ENCODE peak calls at places on chromosomes 13 and 19, in five cellular contexts. One of them, this sample, is unnamed.

GRCh38 chr13:71625694-71626093 is 241.3 kb downstream of the DACH1 start:
- DNase-seq in CD4-positive, alpha-beta T cell: no peak
- DNase-seq in HFF-Myc: peak
- DNase-seq in right lobe of liver: no peak
- DNase-seq in fibroblast of lung: peak
- DNase-seq in this sample: no peak

GRCh38 chr13:38417727-38418126 is 68.1 kb downstream of the UFM1 start:
- DNase-seq in CD4-positive, alpha-beta T cell: no peak
- DNase-seq in HFF-Myc: peak
- DNase-seq in right lobe of liver: no peak
- DNase-seq in fibroblast of lung: no peak
- DNase-seq in this sample: no peak

GRCh38 chr13:30081331-30081730 is 226.0 kb downstream of the KATNAL1 start:
- DNase-seq in CD4-positive, alpha-beta T cell: no peak
- DNase-seq in HFF-Myc: no peak
- DNase-seq in right lobe of liver: no peak
- DNase-seq in fibroblast of lung: no peak
- DNase-seq in this sample: no peak

GRCh38 chr19:8074501-8074900 is 21.9 kb downstream of the CCL25 start:
- DNase-seq in CD4-positive, alpha-beta T cell: no peak
- DNase-seq in HFF-Myc: no peak
- DNase-seq in right lobe of liver: no peak
- DNase-seq in fibroblast of lung: no peak
- DNase-seq in this sample: no peak

GRCh38 chr13:38376551-38376950 is 26.9 kb downstream of the UFM1 start:
- DNase-seq in CD4-positive, alpha-beta T cell: no peak
- DNase-seq in HFF-Myc: no peak
- DNase-seq in right lobe of liver: no peak
- DNase-seq in fibroblast of lung: no peak
- DNase-seq in this sample: no peak

GRCh38 chr13:46728777-46729176 is 68.2 kb downstream of the ESD start:
- DNase-seq in CD4-positive, alpha-beta T cell: no peak
- DNase-seq in HFF-Myc: no peak
- DNase-seq in right lobe of liver: no peak
- DNase-seq in fibroblast of lung: no peak
- DNase-seq in this sample: no peak

GRCh38 chr19:3712663-3713531 is 4.7 kb downstream of the TJP3 start:
- DNase-seq in CD4-positive, alpha-beta T cell: no peak
- DNase-seq in HFF-Myc: no peak
- DNase-seq in right lobe of liver: no peak
- DNase-seq in fibroblast of lung: no peak
- DNase-seq in this sample: no peak

GRCh38 chr19:5665781-5666513 is 14.4 kb downstream of the MICOS13 start:
- DNase-seq in CD4-positive, alpha-beta T cell: no peak
- DNase-seq in HFF-Myc: no peak
- DNase-seq in right lobe of liver: peak
- DNase-seq in fibroblast of lung: peak
- DNase-seq in this sample: no peak

GRCh38 chr13:67833564-67833963 is 603.4 kb upstream of the PCDH9 start:
- DNase-seq in CD4-positive, alpha-beta T cell: no peak
- DNase-seq in HFF-Myc: no peak
- DNase-seq in right lobe of liver: no peak
- DNase-seq in fibroblast of lung: no peak
- DNase-seq in this sample: no peak

GRCh38 chr13:31267126-31267784 is 67.5 kb downstream of the B3GLCT start:
- DNase-seq in CD4-positive, alpha-beta T cell: no peak
- DNase-seq in HFF-Myc: no peak
- DNase-seq in right lobe of liver: no peak
- DNase-seq in fibroblast of lung: peak
- DNase-seq in this sample: no peak

GRCh38 chr19:45990113-45990728 is 5.0 kb upstream of the CCDC61 start:
- DNase-seq in CD4-positive, alpha-beta T cell: no peak
- DNase-seq in HFF-Myc: no peak
- DNase-seq in right lobe of liver: no peak
- DNase-seq in fibroblast of lung: no peak
- DNase-seq in this sample: no peak

GRCh38 chr13:91240341-91240740 is 107.1 kb upstream of the MIR17HG start:
- DNase-seq in CD4-positive, alpha-beta T cell: no peak
- DNase-seq in HFF-Myc: no peak
- DNase-seq in right lobe of liver: no peak
- DNase-seq in fibroblast of lung: no peak
- DNase-seq in this sample: no peak

GRCh38 chr19:6501740-6502648 is at the start of gene TUBB4A:
- DNase-seq in CD4-positive, alpha-beta T cell: peak
- DNase-seq in HFF-Myc: no peak
- DNase-seq in right lobe of liver: no peak
- DNase-seq in fibroblast of lung: no peak
- DNase-seq in this sample: peak

GRCh38 chr13:74128171-74128767 is 5.9 kb downstream of the KLF12 start:
- DNase-seq in CD4-positive, alpha-beta T cell: no peak
- DNase-seq in HFF-Myc: no peak
- DNase-seq in right lobe of liver: no peak
- DNase-seq in fibroblast of lung: peak
- DNase-seq in this sample: no peak

GRCh38 chr19:8511573-8512101 is 2.3 kb downstream of the ZNF414 start:
- DNase-seq in CD4-positive, alpha-beta T cell: no peak
- DNase-seq in HFF-Myc: no peak
- DNase-seq in right lobe of liver: no peak
- DNase-seq in fibroblast of lung: no peak
- DNase-seq in this sample: no peak

GRCh38 chr13:97566907-97567306 is 132.9 kb downstream of the RAP2A start:
- DNase-seq in CD4-positive, alpha-beta T cell: no peak
- DNase-seq in HFF-Myc: no peak
- DNase-seq in right lobe of liver: no peak
- DNase-seq in fibroblast of lung: no peak
- DNase-seq in this sample: no peak

GRCh38 chr13:27578121-27579030 is 42.0 kb downstream of the LNX2 start:
- DNase-seq in CD4-positive, alpha-beta T cell: no peak
- DNase-seq in HFF-Myc: no peak
- DNase-seq in right lobe of liver: no peak
- DNase-seq in fibroblast of lung: peak
- DNase-seq in this sample: no peak

GRCh38 chr19:43765109-43765876 is 10.5 kb upstream of the SMG9 start:
- DNase-seq in CD4-positive, alpha-beta T cell: peak
- DNase-seq in HFF-Myc: peak
- DNase-seq in right lobe of liver: peak
- DNase-seq in fibroblast of lung: peak
- DNase-seq in this sample: no peak

GRCh38 chr19:609001-609340 is 19.3 kb downstream of the HCN2 start:
- DNase-seq in CD4-positive, alpha-beta T cell: no peak
- DNase-seq in HFF-Myc: no peak
- DNase-seq in right lobe of liver: no peak
- DNase-seq in fibroblast of lung: no peak
- DNase-seq in this sample: no peak

GRCh38 chr13:48817166-48817802 is 158.4 kb upstream of the FNDC3A start:
- DNase-seq in CD4-positive, alpha-beta T cell: no peak
- DNase-seq in HFF-Myc: no peak
- DNase-seq in right lobe of liver: no peak
- DNase-seq in fibroblast of lung: no peak
- DNase-seq in this sample: no peak

GRCh38 chr13:50584856-50585580 is 258.5 kb downstream of the DLEU7 start:
- DNase-seq in CD4-positive, alpha-beta T cell: no peak
- DNase-seq in HFF-Myc: no peak
- DNase-seq in right lobe of liver: no peak
- DNase-seq in fibroblast of lung: no peak
- DNase-seq in this sample: peak

GRCh38 chr19:49684251-49684982 is 5.0 kb upstream of the ADM5 start:
- DNase-seq in CD4-positive, alpha-beta T cell: no peak
- DNase-seq in HFF-Myc: no peak
- DNase-seq in right lobe of liver: no peak
- DNase-seq in fibroblast of lung: no peak
- DNase-seq in this sample: no peak

GRCh38 chr19:55641376-55642152 is 762 bp downstream of the ZNF580 start:
- DNase-seq in CD4-positive, alpha-beta T cell: no peak
- DNase-seq in HFF-Myc: no peak
- DNase-seq in right lobe of liver: peak
- DNase-seq in fibroblast of lung: peak
- DNase-seq in this sample: no peak

GRCh38 chr19:51116736-51117135 is 8.0 kb upstream of the SIGLEC9 start:
- DNase-seq in CD4-positive, alpha-beta T cell: no peak
- DNase-seq in HFF-Myc: no peak
- DNase-seq in right lobe of liver: peak
- DNase-seq in fibroblast of lung: no peak
- DNase-seq in this sample: no peak

GRCh38 chr19:3700242-3701032 is at the start of gene PIP5K1C:
- DNase-seq in CD4-positive, alpha-beta T cell: peak
- DNase-seq in HFF-Myc: no peak
- DNase-seq in right lobe of liver: peak
- DNase-seq in fibroblast of lung: peak
- DNase-seq in this sample: peak

GRCh38 chr13:52906122-52906903 is 57.9 kb upstream of the PCDH8 start:
- DNase-seq in CD4-positive, alpha-beta T cell: no peak
- DNase-seq in HFF-Myc: no peak
- DNase-seq in right lobe of liver: no peak
- DNase-seq in fibroblast of lung: no peak
- DNase-seq in this sample: no peak

GRCh38 chr13:66014757-66015156 is 1215.4 kb downstream of the PCDH9 start:
- DNase-seq in CD4-positive, alpha-beta T cell: no peak
- DNase-seq in HFF-Myc: no peak
- DNase-seq in right lobe of liver: no peak
- DNase-seq in fibroblast of lung: no peak
- DNase-seq in this sample: no peak

GRCh38 chr13:34816543-34816942 is 125.5 kb upstream of the NBEA start:
- DNase-seq in CD4-positive, alpha-beta T cell: no peak
- DNase-seq in HFF-Myc: no peak
- DNase-seq in right lobe of liver: no peak
- DNase-seq in fibroblast of lung: peak
- DNase-seq in this sample: no peak

GRCh38 chr13:79398915-79399314 is 7.1 kb downstream of the RBM26 start:
- DNase-seq in CD4-positive, alpha-beta T cell: no peak
- DNase-seq in HFF-Myc: no peak
- DNase-seq in right lobe of liver: no peak
- DNase-seq in fibroblast of lung: peak
- DNase-seq in this sample: no peak

GRCh38 chr13:95146486-95146885 is 154.8 kb downstream of the ABCC4 start:
- DNase-seq in CD4-positive, alpha-beta T cell: no peak
- DNase-seq in HFF-Myc: no peak
- DNase-seq in right lobe of liver: no peak
- DNase-seq in fibroblast of lung: no peak
- DNase-seq in this sample: no peak

GRCh38 chr13:72523049-72523448 is 204.4 kb downstream of the MZT1 start:
- DNase-seq in CD4-positive, alpha-beta T cell: no peak
- DNase-seq in HFF-Myc: no peak
- DNase-seq in right lobe of liver: no peak
- DNase-seq in fibroblast of lung: no peak
- DNase-seq in this sample: no peak

GRCh38 chr19:4080473-4080872 is 13.8 kb upstream of the ZBTB7A start:
- DNase-seq in CD4-positive, alpha-beta T cell: no peak
- DNase-seq in HFF-Myc: no peak
- DNase-seq in right lobe of liver: no peak
- DNase-seq in fibroblast of lung: no peak
- DNase-seq in this sample: no peak

GRCh38 chr19:44712864-44713515 is 14.0 kb downstream of the CEACAM16 start:
- DNase-seq in CD4-positive, alpha-beta T cell: no peak
- DNase-seq in HFF-Myc: no peak
- DNase-seq in right lobe of liver: no peak
- DNase-seq in fibroblast of lung: no peak
- DNase-seq in this sample: no peak

GRCh38 chr19:36213793-36214387 is 575 bp downstream of the ZNF565 start:
- DNase-seq in CD4-positive, alpha-beta T cell: no peak
- DNase-seq in HFF-Myc: no peak
- DNase-seq in right lobe of liver: no peak
- DNase-seq in fibroblast of lung: peak
- DNase-seq in this sample: no peak

DNA sequence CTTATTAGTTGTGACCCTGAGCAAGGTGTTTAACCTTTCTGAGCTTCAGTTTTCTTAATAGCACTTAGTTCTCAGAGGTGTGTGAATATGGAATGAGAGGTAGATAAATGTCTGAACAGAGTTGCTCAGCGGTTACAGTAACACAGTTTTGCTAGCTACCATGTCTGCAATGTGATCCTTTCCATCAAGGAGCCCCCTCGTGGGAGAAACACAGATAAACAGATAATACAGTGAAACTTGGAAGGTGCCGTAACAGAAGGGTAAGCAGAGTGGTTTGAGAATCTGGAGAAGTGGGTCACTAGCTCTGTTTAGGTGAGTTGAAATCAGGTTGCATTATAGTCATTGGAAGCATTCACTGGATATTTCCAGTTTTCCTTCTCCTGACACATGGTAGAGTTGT is 38.9 kb downstream of the IRS2 start:
- DNase-seq in CD4-positive, alpha-beta T cell: no peak
- DNase-seq in HFF-Myc: no peak
- DNase-seq in right lobe of liver: no peak
- DNase-seq in fibroblast of lung: no peak
- DNase-seq in this sample: no peak
- TF ChIP-seq CTCF in CD4-positive, alpha-beta T cell: no peak
- TF ChIP-seq CTCF in HFF-Myc: no peak
- TF ChIP-seq CTCF in right lobe of liver: no peak
- TF ChIP-seq CTCF in fibroblast of lung: no peak
- TF ChIP-seq CTCF in this sample: no peak

GRCh38 chr13:111202745-111203144 is 87.6 kb downstream of the ARHGEF7 start:
- DNase-seq in CD4-positive, alpha-beta T cell: no peak
- DNase-seq in HFF-Myc: peak
- DNase-seq in right lobe of liver: no peak
- DNase-seq in fibroblast of lung: peak
- DNase-seq in this sample: no peak
- TF ChIP-seq CTCF in CD4-positive, alpha-beta T cell: no peak
- TF ChIP-seq CTCF in HFF-Myc: no peak
- TF ChIP-seq CTCF in right lobe of liver: no peak
- TF ChIP-seq CTCF in fibroblast of lung: no peak
- TF ChIP-seq CTCF in this sample: no peak

GRCh38 chr19:12939292-12939606 is 840 bp downstream of the CALR start:
- DNase-seq in CD4-positive, alpha-beta T cell: peak
- DNase-seq in HFF-Myc: no peak
- DNase-seq in right lobe of liver: peak
- DNase-seq in fibroblast of lung: peak
- DNase-seq in this sample: no peak
- TF ChIP-seq CTCF in CD4-positive, alpha-beta T cell: no peak
- TF ChIP-seq CTCF in HFF-Myc: no peak
- TF ChIP-seq CTCF in right lobe of liver: no peak
- TF ChIP-seq CTCF in fibroblast of lung: no peak
- TF ChIP-seq CTCF in this sample: no peak

GRCh38 chr13:25232937-25233515 is 54.3 kb downstream of the MTMR6 start:
- DNase-seq in CD4-positive, alpha-beta T cell: no peak
- DNase-seq in HFF-Myc: peak
- DNase-seq in right lobe of liver: no peak
- DNase-seq in fibroblast of lung: peak
- DNase-seq in this sample: no peak
- TF ChIP-seq CTCF in CD4-positive, alpha-beta T cell: peak
- TF ChIP-seq CTCF in HFF-Myc: peak
- TF ChIP-seq CTCF in right lobe of liver: peak
- TF ChIP-seq CTCF in fibroblast of lung: peak
- TF ChIP-seq CTCF in this sample: peak

This sample was measured in D721Med.